ENCODE peak calls at places on chromosomes 11 and 22, in six cellular contexts. X, B, E, Y, V and S are unnamed samples.

GRCh38 chr11:704799-705645 is 1.0 kb upstream of the EPS8L2 start:
- DNase-seq in X (no peak), Y (no peak), E (no peak), V (no peak), B (no peak), S (no peak)

GRCh38 chr11:120057595-120058581 is 80.0 kb downstream of the TRIM29 start:
- DNase-seq in E (no peak), V (no peak), Y (no peak), B (no peak), X (no peak), S (peak)

GRCh38 chr11:20618083-20618482 is 18.7 kb downstream of the SLC6A5 start:
- DNase-seq in B (no peak), E (no peak), V (no peak), Y (no peak), X (no peak), S (no peak)

GRCh38 chr11:66133216-66133775 is 63.2 kb downstream of the PACS1 start:
- DNase-seq in E (no peak), Y (no peak), B (no peak), V (no peak), X (no peak), S (no peak)

GRCh38 chr11:113531575-113532451 is 56.6 kb upstream of the DRD2 start:
- DNase-seq in X (no peak), Y (no peak), B (no peak), E (no peak), V (no peak), S (no peak)

GRCh38 chr11:92954003-92954402 is 15.4 kb upstream of the MTNR1B start:
- DNase-seq in E (no peak), X (no peak), B (no peak), V (no peak), Y (no peak), S (no peak)

GRCh38 chr11:126720539-126721235 is 279.9 kb downstream of the KIRREL3 start:
- DNase-seq in E (no peak), Y (no peak), V (no peak), B (no peak), X (no peak), S (no peak)

GRCh38 chr11:132186699-132187098 is 816.3 kb downstream of the NTM start:
- DNase-seq in E (no peak), B (no peak), X (peak), V (no peak), Y (peak), S (peak)

GRCh38 chr22:24339452-24339747 is 68.8 kb downstream of the SPECC1L start:
- DNase-seq in X (no peak), B (no peak), Y (no peak), V (no peak), E (no peak), S (no peak)

GRCh38 chr11:107562647-107563208 is 2.8 kb downstream of the ALKBH8 start:
- DNase-seq in B (no peak), Y (no peak), V (no peak), E (peak), X (no peak), S (no peak)

GRCh38 chr11:23404225-23405160 is 544.2 kb upstream of the CCDC179 start:
- DNase-seq in V (no peak), B (no peak), Y (no peak), E (no peak), X (no peak), S (no peak)

GRCh38 chr11:67271548-67272284 is 5.4 kb downstream of the GRK2 start:
- DNase-seq in E (no peak), V (peak), X (no peak), Y (no peak), B (no peak), S (no peak)

GRCh38 chr11:64861227-64861970 is 16.9 kb upstream of the CDC42BPG start:
- DNase-seq in Y (no peak), B (no peak), X (no peak), V (peak), E (no peak), S (no peak)

GRCh38 chr11:120215634-120216033 is 4.8 kb downstream of the OAF start:
- DNase-seq in E (no peak), Y (no peak), X (no peak), B (no peak), V (no peak), S (no peak)

GRCh38 chr11:126484266-126484665 is 128.8 kb downstream of the ST3GAL4 start:
- DNase-seq in V (peak), E (peak), X (no peak), Y (no peak), B (no peak), S (no peak)

GRCh38 chr11:62125316-62125715 is 1.5 kb downstream of the INCENP start:
- DNase-seq in Y (no peak), B (no peak), X (no peak), E (no peak), V (no peak), S (no peak)

GRCh38 chr11:36361901-36362391 is 65.9 kb downstream of the PRR5L start:
- DNase-seq in X (peak), V (no peak), Y (no peak), E (peak), B (no peak), S (no peak)

GRCh38 chr11:107040447-107041444 is 22.5 kb upstream of the GUCY1A2 start:
- DNase-seq in X (no peak), B (no peak), V (peak), Y (no peak), E (no peak), S (no peak)

GRCh38 chr11:129702410-129703390 is 112.9 kb upstream of the TMEM45B start:
- DNase-seq in V (no peak), E (no peak), B (no peak), Y (no peak), X (no peak), S (no peak)

GRCh38 chr11:3028808-3029207 is 28.4 kb downstream of the CARS1 start:
- DNase-seq in E (no peak), X (no peak), B (no peak), Y (no peak), V (no peak), S (no peak)

GRCh38 chr22:11626422-11626773 is 3901.6 kb upstream of the OR11H1 start:
- DNase-seq in E (no peak), Y (no peak), B (no peak), V (no peak), X (no peak), S (no peak)

GRCh38 chr11:128532571-128533091 is 54.7 kb downstream of the ETS1 start:
- DNase-seq in V (no peak), B (no peak), E (no peak), Y (peak), X (no peak), S (no peak)

GRCh38 chr11:59560702-59561469 is 49.5 kb downstream of the OR4D9 start:
- DNase-seq in X (peak), Y (no peak), V (peak), E (peak), B (peak), S (no peak)

GRCh38 chr11:50071584-50072225 is 39.0 kb downstream of the OR4C45 start:
- DNase-seq in Y (no peak), V (no peak), B (no peak), X (no peak), E (no peak), S (no peak)

GRCh38 chr22:32801436-32802290 is at the start of gene TIMP3:
- DNase-seq in B (no peak), E (peak), V (no peak), Y (no peak), X (peak), S (no peak)

GRCh38 chr11:45332486-45332934 is 46.4 kb upstream of the SYT13 start:
- DNase-seq in B (no peak), E (peak), X (peak), V (no peak), Y (no peak), S (no peak)

GRCh38 chr11:7415537-7415817 is 69.8 kb upstream of the OLFML1 start:
- DNase-seq in B (no peak), E (no peak), V (no peak), Y (no peak), X (no peak), S (no peak)